ENCODE peak calls at places on chromosomes 3 and 15, in four cellular contexts. One of them, this sample, is unnamed.

GRCh38 chr15:78105541-78106241 is 13.3 kb downstream of the SH2D7 start:
- DNase-seq in H1: no peak
- DNase-seq in stomach: no peak
- DNase-seq in breast epithelium: no peak
- DNase-seq in this sample: peak; percentile 69

GRCh38 chr3:130276203-130276803 is 69.2 kb upstream of the COL6A5 start:
- DNase-seq in H1: no peak
- DNase-seq in stomach: no peak
- DNase-seq in breast epithelium: no peak
- DNase-seq in this sample: no peak

GRCh38 chr3:23877324-23877980 is 39.3 kb downstream of the NKIRAS1 start:
- DNase-seq in stomach: no peak
- DNase-seq in H1: no peak
- DNase-seq in breast epithelium: no peak
- DNase-seq in this sample: no peak

GRCh38 chr15:92603278-92603677 is 52.3 kb downstream of the FAM174B start:
- DNase-seq in breast epithelium: no peak
- DNase-seq in stomach: no peak
- DNase-seq in H1: no peak
- DNase-seq in this sample: no peak

GRCh38 chr15:77048135-77048866 is 22.6 kb downstream of the TSPAN3 start:
- DNase-seq in breast epithelium: no peak
- DNase-seq in stomach: no peak
- DNase-seq in H1: no peak
- DNase-seq in this sample: no peak

GRCh38 chr3:38379201-38379770 is 32.7 kb downstream of the XYLB start:
- DNase-seq in H1: no peak
- DNase-seq in breast epithelium: no peak
- DNase-seq in stomach: no peak
- DNase-seq in this sample: no peak

GRCh38 chr15:95559875-95560394 is 770.6 kb upstream of the NR2F2 start:
- DNase-seq in breast epithelium: no peak
- DNase-seq in H1: no peak
- DNase-seq in stomach: no peak
- DNase-seq in this sample: no peak

GRCh38 chr15:74316116-74316515 is 51.3 kb downstream of the CYP11A1 start:
- DNase-seq in H1: no peak
- DNase-seq in stomach: no peak
- DNase-seq in breast epithelium: no peak
- DNase-seq in this sample: no peak

GRCh38 chr3:156174229-156174847 is 54.0 kb downstream of the KCNAB1 start:
- DNase-seq in breast epithelium: no peak
- DNase-seq in H1: no peak
- DNase-seq in stomach: no peak
- DNase-seq in this sample: no peak

GRCh38 chr15:41780266-41780665 is 6.0 kb downstream of the MAPKBP1 start:
- DNase-seq in stomach: no peak
- DNase-seq in breast epithelium: no peak
- DNase-seq in H1: no peak
- DNase-seq in this sample: no peak

GRCh38 chr3:154188846-154189245 is 67.7 kb downstream of the ARHGEF26 start:
- DNase-seq in stomach: no peak
- DNase-seq in H1: no peak
- DNase-seq in breast epithelium: no peak
- DNase-seq in this sample: no peak

GRCh38 chr3:169071003-169071402 is 592.5 kb downstream of the MECOM start:
- DNase-seq in breast epithelium: no peak
- DNase-seq in stomach: no peak
- DNase-seq in H1: no peak
- DNase-seq in this sample: no peak

GRCh38 chr3:168467085-168467714 is 371.5 kb upstream of the GOLIM4 start:
- DNase-seq in H1: no peak
- DNase-seq in stomach: no peak
- DNase-seq in breast epithelium: no peak
- DNase-seq in this sample: no peak

GRCh38 chr3:30011237-30011803 is 595.1 kb upstream of the TGFBR2 start:
- DNase-seq in breast epithelium: no peak
- DNase-seq in H1: no peak
- DNase-seq in stomach: no peak
- DNase-seq in this sample: no peak

GRCh38 chr3:4409415-4409814 is 57.7 kb downstream of the SUMF1 start:
- DNase-seq in stomach: no peak
- DNase-seq in breast epithelium: no peak
- DNase-seq in H1: no peak
- DNase-seq in this sample: no peak

GRCh38 chr3:16297991-16298885 is 33.2 kb downstream of the OXNAD1 start:
- DNase-seq in breast epithelium: no peak
- DNase-seq in stomach: no peak
- DNase-seq in H1: no peak
- DNase-seq in this sample: no peak

DNA sequence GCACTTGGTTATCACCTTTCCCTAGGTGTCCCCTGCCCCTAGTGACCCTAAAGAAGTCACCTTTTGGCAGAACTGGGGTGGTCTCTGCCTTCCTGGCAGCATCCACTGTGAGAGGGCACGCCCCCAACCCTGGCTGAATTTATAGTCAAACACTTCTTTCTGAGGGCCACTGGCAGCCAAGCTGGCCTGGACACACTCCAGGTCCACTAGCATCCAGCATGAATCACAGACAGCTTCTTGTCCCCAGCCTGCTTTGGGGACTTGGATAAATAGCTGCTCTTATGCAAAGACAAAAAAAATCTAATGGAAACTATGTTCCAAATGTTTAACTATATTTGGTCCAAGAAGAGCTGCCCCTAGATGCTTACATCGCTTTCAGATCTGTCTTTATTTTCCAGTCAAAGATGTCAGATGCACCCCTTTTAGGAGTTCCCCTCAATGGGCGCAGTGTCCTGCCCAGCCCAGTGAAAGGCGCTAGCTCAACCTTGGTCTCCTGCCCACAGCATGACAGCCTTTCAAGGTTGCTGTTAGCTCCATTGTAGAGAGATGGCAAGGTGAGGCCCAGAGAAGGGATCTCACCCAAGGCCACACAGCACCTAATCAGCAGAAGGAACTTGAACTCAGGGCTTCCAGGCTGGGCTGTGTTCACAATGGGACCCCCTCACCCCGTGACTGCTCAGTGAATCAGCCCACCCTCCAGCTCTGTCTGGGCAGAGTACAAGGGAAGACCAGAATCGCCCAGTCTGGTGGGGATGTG is 7.0 kb downstream of the RASL12 start:
- DNase-seq in H1: no peak
- DNase-seq in breast epithelium: no peak
- DNase-seq in stomach: no peak
- DNase-seq in this sample: peak; percentile 44
- TF ChIP-seq POLR2AphosphoS5 in H1: no peak
- TF ChIP-seq POLR2AphosphoS5 in breast epithelium: no peak
- TF ChIP-seq POLR2AphosphoS5 in stomach: no peak
- TF ChIP-seq POLR2AphosphoS5 in this sample: no peak

DNA sequence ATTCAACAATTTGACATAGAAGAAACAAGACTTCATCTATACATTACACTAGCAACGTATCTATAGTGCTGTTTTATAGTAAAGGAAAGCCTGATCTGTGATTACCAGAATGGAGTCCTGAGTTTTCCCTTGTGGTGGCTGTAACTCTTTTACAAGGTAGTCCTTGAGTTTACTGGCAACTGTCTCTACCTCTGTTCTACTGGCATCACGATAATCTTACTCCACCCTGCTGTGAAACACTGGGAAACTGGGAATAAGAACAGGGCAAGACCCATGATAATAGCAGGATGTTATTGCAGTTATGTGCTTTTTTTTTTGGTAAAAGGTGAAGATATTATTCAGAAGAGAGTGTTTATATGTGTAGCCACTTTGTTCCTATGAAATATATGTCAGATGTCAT is 12.4 kb upstream of the HHLA2 start:
- DNase-seq in breast epithelium: no peak
- DNase-seq in H1: no peak
- DNase-seq in stomach: no peak
- DNase-seq in this sample: no peak
- H3K27ac ChIP-seq in breast epithelium: no peak overlapping the region
- H3K27ac ChIP-seq in H1: no peak overlapping the region
- H3K27ac ChIP-seq in stomach: no peak overlapping the region
- H3K27ac ChIP-seq in this sample: no peak overlapping the region

DNA sequence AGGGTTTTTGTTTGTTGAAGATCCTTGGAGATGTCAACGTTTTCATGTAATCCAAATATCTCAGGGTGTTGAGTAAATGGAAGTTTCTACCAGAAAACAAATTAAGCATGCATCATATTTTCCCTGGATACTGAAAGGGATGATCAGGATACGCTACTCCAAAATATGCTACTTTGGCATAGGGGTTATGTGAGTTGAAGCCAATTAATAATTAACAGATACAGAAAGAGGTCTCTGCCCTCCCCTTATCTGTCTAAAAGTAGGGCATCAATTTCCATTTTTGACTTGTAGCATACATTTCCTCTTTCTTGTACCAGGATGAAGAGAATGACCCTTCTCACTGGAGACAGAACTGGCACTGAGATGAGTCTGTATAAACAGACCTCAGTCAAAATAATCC is 17.3 kb upstream of the ASB14 start:
- DNase-seq in H1: no peak
- DNase-seq in breast epithelium: no peak
- DNase-seq in stomach: no peak
- DNase-seq in this sample: no peak
- H3K4me1 ChIP-seq in H1: no peaks in the 10 kb centered on the region
- H3K4me1 ChIP-seq in breast epithelium: no peaks in the 10 kb centered on the region
- H3K4me1 ChIP-seq in stomach: no peaks in the 10 kb centered on the region
- H3K4me1 ChIP-seq in this sample: no peaks in the 10 kb centered on the region

GRCh38 chr3:170201527-170201926 is 20.0 kb upstream of the PHC3 start:
- DNase-seq in stomach: no peak
- DNase-seq in H1: no peak
- DNase-seq in breast epithelium: no peak
- DNase-seq in this sample: no peak
- TF ChIP-seq POLR2AphosphoS5 in stomach: no peak
- TF ChIP-seq POLR2AphosphoS5 in H1: no peak
- TF ChIP-seq POLR2AphosphoS5 in breast epithelium: no peak
- TF ChIP-seq POLR2AphosphoS5 in this sample: no peak

GRCh38 chr3:188979669-188980311 is 192.0 kb upstream of the TPRG1 start:
- DNase-seq in H1: no peak
- DNase-seq in breast epithelium: no peak
- DNase-seq in stomach: no peak
- DNase-seq in this sample: no peak
- H3K27ac ChIP-seq in H1: no peak overlapping the region
- H3K27ac ChIP-seq in breast epithelium: peak overlapping the region; percentile 80
- H3K27ac ChIP-seq in stomach: peak overlapping the region; percentile 52
- H3K27ac ChIP-seq in this sample: no peak overlapping the region